ENCODE peak calls at places on chromosomes 2 and 18, in six cellular contexts. X is fibroblast of lung, Q is neural progenitor cell, L is IMR-90, M is SK-N-SH, B is GM23248. R is an unnamed sample.

GRCh38 chr18:23300211-23300887 is 152.7 kb upstream of the RIOK3 start:
- DNase-seq in X (no peak), Q (no peak), L (peak), M (no peak), B (no peak), R (no peak)

GRCh38 chr2:174003635-174004310 is 38.6 kb upstream of the SP3 start:
- DNase-seq in X (peak), Q (no peak), L (no peak), M (no peak), B (no peak), R (no peak)

GRCh38 chr2:42756956-42757513 is 6.9 kb downstream of the OXER1 start:
- DNase-seq in X (no peak), Q (no peak), L (no peak), M (no peak), B (no peak), R (no peak)

GRCh38 chr2:71930073-71930681 is 217.5 kb downstream of the CYP26B1 start:
- DNase-seq in X (no peak), Q (no peak), L (no peak), M (peak), B (peak), R (no peak)

GRCh38 chr2:240164586-240164985 is 24.1 kb upstream of the OTOS start:
- DNase-seq in X (no peak), Q (no peak), L (no peak), M (no peak), B (no peak), R (no peak)

GRCh38 chr18:77016936-77017335 is 115.6 kb downstream of the MBP start:
- DNase-seq in X (no peak), Q (no peak), L (no peak), M (no peak), B (no peak), R (no peak)

GRCh38 chr2:43075054-43075593 is 151.3 kb downstream of the ZFP36L2 start:
- DNase-seq in X (peak), Q (no peak), L (peak), M (peak), B (peak), R (peak)

GRCh38 chr18:58449366-58449935 is 179.4 kb downstream of the ALPK2 start:
- DNase-seq in X (no peak), Q (no peak), L (no peak), M (no peak), B (peak), R (peak)

GRCh38 chr2:71749671-71750101 is 296.3 kb downstream of the DYSF start:
- DNase-seq in X (peak), Q (no peak), L (peak), M (no peak), B (peak), R (peak)

GRCh38 chr18:44813586-44813985 is 132.9 kb downstream of the SETBP1 start:
- DNase-seq in X (no peak), Q (no peak), L (no peak), M (no peak), B (no peak), R (no peak)

DNA sequence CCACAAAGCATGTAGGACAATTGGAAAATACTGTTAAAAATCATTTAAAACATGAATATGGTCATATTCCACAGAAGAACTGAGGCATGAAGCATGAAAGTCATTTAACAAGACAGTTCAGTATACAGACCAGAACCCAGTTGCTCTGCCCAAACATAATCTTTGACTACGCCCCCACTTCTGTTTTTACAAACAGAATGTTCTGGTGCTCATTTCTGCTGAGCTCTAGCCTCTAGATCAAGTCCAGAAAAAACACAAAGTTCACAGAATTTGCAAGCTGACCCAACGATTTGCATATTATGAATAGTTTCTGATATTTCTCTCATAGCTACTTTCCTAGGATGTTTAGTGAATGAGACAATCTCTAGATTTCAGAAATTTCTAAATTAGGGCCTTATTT is 424.9 kb downstream of the PID1 start:
- DNase-seq in X (no peak), Q (no peak), L (no peak), M (no peak), B (no peak), R (no peak)
- H2AFZ ChIP-seq in X (no peak), Q (no peak), L (no peak), M (no peak), B (no peak), R (no peak)

GRCh38 chr2:38765149-38765548 is 12.9 kb upstream of the GEMIN6 start:
- DNase-seq in X (peak), Q (no peak), L (peak), M (no peak), B (peak), R (peak)
- H3K4me2 ChIP-seq in X (no peak), Q (no peak), L (no peak), M (peak), B (peak), R (peak)

GRCh38 chr2:182020319-182021055 is 34.8 kb downstream of the PPP1R1C start:
- DNase-seq in X (peak), Q (no peak), L (peak), M (no peak), B (peak), R (peak)
- H2AFZ ChIP-seq in X (no peak), Q (no peak), L (no peak), M (no peak), B (peak), R (no peak)

DNA sequence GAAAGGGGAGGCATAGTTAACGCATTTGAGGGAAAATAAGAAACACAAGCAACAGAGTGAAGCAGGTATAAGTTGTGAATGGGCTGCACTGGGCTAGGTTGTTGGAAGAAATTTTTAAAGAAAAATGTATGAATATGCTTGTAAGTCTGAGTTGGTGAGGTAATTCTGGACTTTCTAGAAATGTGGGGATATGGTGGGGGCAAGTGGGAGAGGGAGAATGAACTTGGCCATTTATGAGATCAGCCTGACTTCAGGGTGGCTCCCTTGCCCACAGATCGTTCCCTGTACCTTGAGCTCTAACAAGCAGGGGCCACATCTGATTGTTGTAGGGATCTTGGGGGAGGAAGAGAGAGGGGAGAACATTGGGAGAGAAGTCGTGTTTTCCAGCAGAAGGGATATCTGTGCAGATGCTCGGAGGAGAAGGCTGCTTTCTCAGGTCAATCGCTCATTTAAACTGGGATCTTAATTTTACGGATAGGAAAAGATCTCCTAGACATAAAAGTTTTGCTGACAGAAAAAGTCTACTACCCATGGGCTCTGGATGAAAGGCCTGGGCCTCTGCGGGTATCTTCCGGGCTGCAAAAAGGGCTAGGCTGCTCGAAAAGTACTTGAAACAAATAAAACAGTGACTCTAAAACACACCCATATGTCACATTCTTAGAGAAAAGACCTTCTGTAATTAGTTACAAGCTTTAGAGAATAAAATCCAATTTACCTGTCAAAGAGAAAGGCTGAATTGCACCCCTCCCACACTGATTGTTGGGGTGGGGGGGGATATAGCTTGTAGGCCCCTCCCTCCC is 42.6 kb upstream of the FZD5 start:
- DNase-seq in X (no peak), Q (peak), L (no peak), M (no peak), B (no peak), R (no peak)
- H3K4me2 ChIP-seq in X (no peak), Q (peak), L (no peak), M (no peak), B (no peak), R (no peak)

GRCh38 chr2:155546715-155547555 is 785.6 kb downstream of the NR4A2 start:
- DNase-seq in X (peak), Q (no peak), L (no peak), M (peak), B (peak), R (peak)
- H2AFZ ChIP-seq in X (no peak), Q (peak), L (no peak), M (peak), B (peak), R (peak)

R was measured in mammary epithelial cell.